ENCODE peak calls at places on chromosome 7, in four cellular contexts. V is coronary artery, Q is OCI-LY7, H is RWPE1. A is an unnamed sample.

GRCh38 chr7:156845379-156846101 is 47.4 kb downstream of the LMBR1 start:
- DNase-seq in H (no peak), Q (no peak), V (no peak), A (no peak)

GRCh38 chr7:151459726-151460473 is 20.0 kb upstream of the CRYGN start:
- DNase-seq in H (peak), Q (no peak), V (peak), A (peak)

GRCh38 chr7:122984021-122984420 is 11.5 kb downstream of the TAS2R16 start:
- DNase-seq in H (no peak), V (no peak), Q (no peak), A (no peak)

GRCh38 chr7:158814637-158815036 is 14.7 kb downstream of the ESYT2 start:
- DNase-seq in V (no peak), H (no peak), Q (peak), A (no peak)

GRCh38 chr7:111092406-111093160 is 1.7 kb downstream of the LRRN3 start:
- DNase-seq in Q (no peak), V (no peak), H (no peak), A (no peak)

GRCh38 chr7:158958618-158959017 is 102.3 kb downstream of the DYNC2I1 start:
- DNase-seq in Q (no peak), V (no peak), H (no peak), A (no peak)

GRCh38 chr7:139999516-139999915 is 63.2 kb downstream of the PARP12 start:
- DNase-seq in V (no peak), Q (no peak), H (no peak), A (no peak)

GRCh38 chr7:17097668-17098297 is 200.7 kb upstream of the AHR start:
- DNase-seq in H (no peak), Q (no peak), V (no peak), A (no peak)

GRCh38 chr7:155298834-155299538 is 1.3 kb downstream of the INSIG1 start:
- DNase-seq in H (peak), Q (peak), V (peak), A (peak)

GRCh38 chr7:94760702-94761101 is 104.8 kb upstream of the SGCE start:
- DNase-seq in Q (no peak), H (no peak), V (no peak), A (no peak)

GRCh38 chr7:96174812-96175211 is 147.1 kb downstream of the SLC25A13 start:
- DNase-seq in Q (no peak), V (no peak), H (no peak), A (no peak)

GRCh38 chr7:151505433-151505832 is 14.3 kb downstream of the RHEB start:
- DNase-seq in V (no peak), Q (no peak), H (no peak), A (no peak)

GRCh38 chr7:73569042-73569608 is 9.3 kb downstream of the TBL2 start:
- DNase-seq in V (no peak), H (no peak), Q (no peak), A (no peak)
- TF ChIP-seq CTCF in V (no peak), H (no peak), Q (peak), A (no peak)

GRCh38 chr7:27928001-27928400 is 188.0 kb downstream of the TAX1BP1 start:
- DNase-seq in H (no peak), Q (no peak), V (no peak), A (no peak)

GRCh38 chr7:27923308-27923980 is 183.5 kb downstream of the TAX1BP1 start:
- DNase-seq in H (no peak), V (no peak), Q (peak), A (no peak)

GRCh38 chr7:27929127-27929526 is 189.2 kb downstream of the TAX1BP1 start:
- DNase-seq in H (no peak), Q (no peak), V (no peak), A (no peak)

GRCh38 chr7:27922907-27923306 is 182.9 kb downstream of the TAX1BP1 start:
- DNase-seq in V (no peak), Q (peak), H (no peak), A (no peak)

DNA sequence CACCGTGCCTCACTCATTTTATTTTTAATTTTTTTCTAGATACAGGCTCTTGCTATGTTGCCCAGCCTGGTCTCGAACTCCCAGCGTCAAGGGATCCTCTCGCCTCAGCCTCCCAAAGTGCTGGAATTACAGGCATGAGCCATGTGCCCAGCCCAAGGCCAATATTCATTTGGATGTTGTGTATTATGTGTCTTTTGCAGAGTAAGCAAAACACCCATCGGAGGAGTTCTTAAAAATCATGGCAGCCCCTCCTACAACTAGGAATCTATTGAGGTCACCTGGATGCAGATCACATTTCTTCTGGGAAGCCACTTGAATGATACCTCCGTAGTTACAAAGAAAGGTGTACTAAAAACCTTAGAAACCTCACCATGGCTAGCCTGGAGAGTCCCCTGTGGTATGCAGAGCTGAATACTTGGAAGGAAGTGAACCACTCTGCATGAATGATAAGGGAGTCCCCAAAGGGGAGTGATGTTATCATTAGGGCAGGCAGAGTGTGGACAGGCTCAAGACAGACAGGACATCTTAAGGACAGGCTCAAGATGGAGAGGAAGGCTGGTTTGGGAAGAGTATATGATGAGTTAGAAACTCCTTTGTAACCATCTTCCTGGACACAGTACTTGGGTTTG is 185.7 kb downstream of the TAX1BP1 start:
- DNase-seq in V (no peak), H (no peak), Q (no peak), A (no peak)
- H3K27ac ChIP-seq in V (no peak), H (no peak), Q (no peak), A (no peak)

GRCh38 chr7:27108390-27109127 is 6.1 kb upstream of the HOXA2 start:
- DNase-seq in Q (no peak), H (no peak), V (no peak), A (no peak)
- TF ChIP-seq CTCF in Q (no peak), H (no peak), V (no peak), A (no peak)

GRCh38 chr7:74001150-74001494 is 26.9 kb upstream of the ELN start:
- DNase-seq in H (no peak), Q (no peak), V (no peak), A (no peak)
- H3K27ac ChIP-seq in H (peak), Q (no peak), V (peak), A (peak)